ENCODE peak calls at places on chromosome 16, in six cellular contexts. C, W, X, R, J and B are unnamed samples.

GRCh38 chr16:84314814-84315213 is 20.1 kb downstream of the WFDC1 start:
- DNase-seq in X (no peak), C (no peak), J (no peak), W (no peak), R (no peak), B (no peak)

GRCh38 chr16:64990101-64990500 is 131.8 kb downstream of the CDH11 start:
- DNase-seq in C (no peak), R (no peak), J (no peak), X (no peak), W (no peak), B (no peak)

GRCh38 chr16:72240949-72241348 is 69.0 kb upstream of the PMFBP1 start:
- DNase-seq in R (no peak), X (no peak), W (no peak), J (peak; percentile 74), C (no peak), B (no peak)

GRCh38 chr16:29256501-29256981 is 150.0 kb downstream of the NPIPB11 start:
- DNase-seq in R (no peak), X (no peak), J (no peak), C (peak; percentile 37), W (no peak), B (no peak)

GRCh38 chr16:56102159-56102798 is 89.0 kb upstream of the GNAO1 start:
- DNase-seq in W (no peak), C (peak; percentile 73), X (no peak), J (peak; percentile 42), R (no peak), B (no peak)

GRCh38 chr16:16146380-16147315 is 76.6 kb downstream of the ABCC6 start:
- DNase-seq in W (no peak), J (no peak), X (no peak), C (no peak), R (no peak), B (no peak)

GRCh38 chr16:86882586-86883280 is 304.4 kb downstream of the FOXL1 start:
- DNase-seq in R (no peak), J (no peak), C (no peak), X (no peak), W (no peak), B (no peak)

GRCh38 chr16:84331998-84332780 is 36.1 kb upstream of the ATP2C2 start:
- DNase-seq in J (no peak), C (no peak), W (no peak), X (no peak), R (no peak), B (no peak)